ENCODE peak calls at places on chromosomes 13 and 19, in five cellular contexts. R, A, J, H and K are unnamed samples.

GRCh38 chr13:97226013-97226412 is 3.9 kb downstream of the MBNL2 start:
- DNase-seq in R (no peak), A (no peak), J (no peak), H (no peak), K (no peak)

GRCh38 chr13:88919970-88920628 is 1248.9 kb downstream of the SLITRK5 start:
- DNase-seq in R (no peak), A (no peak), J (no peak), H (no peak), K (no peak)

GRCh38 chr19:10142701-10143375 is 23.1 kb upstream of the EIF3G start:
- DNase-seq in R (no peak), A (peak), J (peak), H (no peak), K (no peak)

GRCh38 chr19:1360818-1361461 is 22.8 kb upstream of the NDUFS7 start:
- DNase-seq in R (no peak), A (no peak), J (peak), H (no peak), K (peak)

GRCh38 chr13:75217949-75218348 is 264.0 kb downstream of the TBC1D4 start:
- DNase-seq in R (no peak), A (no peak), J (no peak), H (no peak), K (peak)

GRCh38 chr13:33615436-33615835 is 202.5 kb upstream of the RFC3 start:
- DNase-seq in R (no peak), A (no peak), J (no peak), H (no peak), K (no peak)

GRCh38 chr19:35592226-35592625 is 6.3 kb downstream of the PMIS2 start:
- DNase-seq in R (no peak), A (no peak), J (no peak), H (no peak), K (no peak)

GRCh38 chr13:85619321-85619720 is 179.9 kb downstream of the SLITRK6 start:
- DNase-seq in R (no peak), A (no peak), J (no peak), H (no peak), K (no peak)

GRCh38 chr19:6238256-6238642 is 41.5 kb downstream of the MLLT1 start:
- DNase-seq in R (no peak), A (no peak), J (no peak), H (no peak), K (no peak)

GRCh38 chr13:55013051-55013450 is 1984.4 kb downstream of the OLFM4 start:
- DNase-seq in R (no peak), A (no peak), J (no peak), H (no peak), K (no peak)

GRCh38 chr19:29480507-29480906 is 45.3 kb upstream of the VSTM2B start:
- DNase-seq in R (no peak), A (no peak), J (no peak), H (no peak), K (no peak)

GRCh38 chr13:113951246-113951999 is 22.5 kb downstream of the C13orf46 start:
- DNase-seq in R (peak), A (no peak), J (peak), H (peak), K (no peak)

GRCh38 chr19:33064778-33065550 is at the start of gene RHPN2:
- DNase-seq in R (no peak), A (peak), J (peak), H (peak), K (no peak)

GRCh38 chr19:27740396-27740795 is 1472.6 kb downstream of the UQCRFS1 start:
- DNase-seq in R (peak), A (no peak), J (no peak), H (no peak), K (no peak)

GRCh38 chr13:51879133-51879532 is 17.4 kb downstream of the CCDC70 start:
- DNase-seq in R (peak), A (no peak), J (no peak), H (no peak), K (no peak)